ENCODE peak calls at places on chromosome 5, in seven cellular contexts. G is H9, W is IMR-90, R is neuronal stem cell, Y is mesenchymal stem cell, L is mesendoderm, M is trophoblast cell. B is an unnamed sample.
A peak's percentile ranks its signal among the peaks of the same experiment; 100 is the strongest.

GRCh38 chr5:179266291-179267070 is 78.8 kb downstream of the ADAMTS2 start:
- DNase-seq in M (peak; percentile 61), Y (no peak), G (no peak), L (no peak), W (no peak), R (no peak), B (no peak)

GRCh38 chr5:102760815-102761214 is 5.7 kb downstream of the PAM start:
- DNase-seq in M (no peak), R (no peak), L (no peak), W (peak; percentile 45), G (no peak), Y (peak; percentile 59), B (no peak)

GRCh38 chr5:54234304-54234938 is 76.0 kb downstream of the ARL15 start:
- DNase-seq in M (peak; percentile 39), W (peak; percentile 73), G (no peak), R (no peak), Y (peak; percentile 55), L (peak; percentile 34), B (no peak)

GRCh38 chr5:159459132-159459627 is 128.9 kb upstream of the IL12B start:
- DNase-seq in M (no peak), Y (no peak), L (no peak), W (no peak), G (no peak), R (no peak), B (no peak)

GRCh38 chr5:1831677-1832313 is 30.6 kb downstream of the NDUFS6 start:
- DNase-seq in Y (no peak), L (peak; percentile 53), M (peak; percentile 33), W (no peak), G (peak; percentile 57), R (no peak), B (no peak)

GRCh38 chr5:178291969-178292825 is 59.6 kb upstream of the PHYKPL start:
- DNase-seq in G (no peak), W (no peak), Y (no peak), R (no peak), L (no peak), M (no peak), B (no peak)

GRCh38 chr5:171956314-171956713 is 50.1 kb downstream of the FBXW11 start:
- DNase-seq in Y (no peak), M (no peak), L (no peak), W (no peak), G (no peak), R (no peak), B (no peak)

GRCh38 chr5:150278046-150278760 is 11.4 kb downstream of the CAMK2A start:
- DNase-seq in W (peak; percentile 40), G (no peak), L (no peak), R (no peak), Y (peak; percentile 28), M (no peak), B (no peak)

GRCh38 chr5:6905883-6906282 is 192.7 kb downstream of the TENT4A start:
- DNase-seq in Y (no peak), R (no peak), W (no peak), G (no peak), L (peak; percentile 32), M (peak; percentile 5), B (no peak)

GRCh38 chr5:20145240-20145639 is 157.2 kb upstream of the CDH18 start:
- DNase-seq in Y (no peak), R (no peak), W (no peak), M (peak; percentile 10), L (no peak), G (no peak), B (no peak)

GRCh38 chr5:72818866-72819534 is 2.5 kb downstream of the TNPO1 start:
- DNase-seq in L (peak; percentile 88), G (peak; percentile 73), Y (peak; percentile 79), W (peak; percentile 48), M (peak; percentile 75), R (peak; percentile 58), B (peak; percentile 69)

GRCh38 chr5:38782185-38782584 is 63.6 kb upstream of the OSMR start:
- DNase-seq in M (no peak), Y (no peak), R (no peak), W (no peak), L (no peak), G (no peak), B (no peak)

GRCh38 chr5:80238778-80239679 is 16.8 kb downstream of the SERINC5 start:
- DNase-seq in G (no peak), Y (no peak), R (no peak), L (no peak), M (no peak), W (peak; percentile 61), B (no peak)

GRCh38 chr5:41048986-41049385 is 22.2 kb downstream of the MROH2B start:
- DNase-seq in M (no peak), W (no peak), L (no peak), G (no peak), Y (no peak), R (no peak), B (no peak)

GRCh38 chr5:31029925-31030324 is 163.6 kb upstream of the CDH6 start:
- DNase-seq in M (no peak), L (peak; percentile 44), R (no peak), Y (no peak), W (no peak), G (peak; percentile 65), B (no peak)

GRCh38 chr5:137231535-137231934 is 267.6 kb downstream of the SPOCK1 start:
- DNase-seq in Y (no peak), L (no peak), R (no peak), W (peak; percentile 21), M (peak; percentile 68), G (no peak), B (no peak)

GRCh38 chr5:151692312-151692711 is 5.6 kb upstream of the SPARC start:
- DNase-seq in Y (no peak), L (no peak), W (no peak), G (no peak), M (no peak), R (no peak), B (no peak)

GRCh38 chr5:135211083-135211790 is 177.2 kb upstream of the PITX1 start:
- DNase-seq in L (no peak), Y (peak; percentile 50), R (no peak), M (no peak), G (no peak), W (peak; percentile 38), B (peak; percentile 28)

GRCh38 chr5:74575741-74576538 is 64.6 kb downstream of the ENC1 start:
- DNase-seq in Y (peak; percentile 73), R (no peak), W (peak; percentile 85), G (no peak), M (peak; percentile 84), L (no peak), B (no peak)

GRCh38 chr5:123487298-123487697 is 24.7 kb upstream of the CSNK1G3 start:
- DNase-seq in R (no peak), W (peak; percentile 47), G (no peak), Y (peak; percentile 60), L (no peak), M (no peak), B (no peak)

GRCh38 chr5:80760680-80761079 is 105.9 kb upstream of the DHFR start:
- DNase-seq in W (no peak), L (peak; percentile 31), Y (no peak), G (no peak), R (no peak), M (no peak), B (no peak)

GRCh38 chr5:125196479-125197183 is 450.2 kb upstream of the ZNF608 start:
- DNase-seq in W (no peak), R (peak; percentile 51), M (no peak), G (no peak), Y (no peak), L (peak; percentile 68), B (no peak)

GRCh38 chr5:3905031-3905430 is 309.4 kb downstream of the IRX1 start:
- DNase-seq in W (no peak), L (no peak), G (no peak), M (no peak), Y (no peak), R (no peak), B (no peak)

GRCh38 chr5:152811985-152812384 is 406.9 kb upstream of the NMUR2 start:
- DNase-seq in L (peak; percentile 11), R (no peak), G (peak; percentile 87), Y (no peak), W (no peak), M (no peak), B (no peak)

GRCh38 chr5:150789431-150789830 is 10.9 kb downstream of the SMIM3 start:
- DNase-seq in R (no peak), L (peak; percentile 24), Y (peak; percentile 62), M (no peak), G (no peak), W (no peak), B (no peak)

GRCh38 chr5:156523607-156524006 is 196.6 kb downstream of the SGCD start:
- DNase-seq in Y (no peak), L (no peak), M (no peak), R (no peak), W (no peak), G (no peak), B (no peak)
- H3K4me2 ChIP-seq in Y (no peak overlapping the region), L (no peak overlapping the region), M (no peak overlapping the region), R (no peak overlapping the region), W (no peak overlapping the region), G (no peak overlapping the region), B (no peak overlapping the region)

GRCh38 chr5:116249648-116250047 is 164.8 kb downstream of the COMMD10 start:
- DNase-seq in L (no peak), Y (no peak), W (no peak), G (no peak), M (no peak), R (no peak), B (no peak)
- H3K79me1 ChIP-seq in L (no peaks in the 10 kb centered on the region), Y (no peaks in the 10 kb centered on the region), W (no peaks in the 10 kb centered on the region), G (no peaks in the 10 kb centered on the region), M (no peaks in the 10 kb centered on the region), R (no peaks in the 10 kb centered on the region), B (no peaks in the 10 kb centered on the region)

GRCh38 chr5:157828031-157828948 is 30.7 kb downstream of the CLINT1 start:
- DNase-seq in R (no peak), M (no peak), G (no peak), L (no peak), Y (no peak), W (no peak), B (no peak)
- H3K4me2 ChIP-seq in R (no peak overlapping the region), M (no peak overlapping the region), G (no peak overlapping the region), L (no peak overlapping the region), Y (no peak overlapping the region), W (no peak overlapping the region), B (no peak overlapping the region)

GRCh38 chr5:133831506-133832224 is 136.8 kb downstream of the C5orf15 start:
- DNase-seq in W (peak; percentile 9), M (peak; percentile 2), Y (peak; percentile 6), L (peak; percentile 73), G (no peak), R (no peak), B (no peak)

GRCh38 chr5:133830911-133831310 is 137.5 kb downstream of the C5orf15 start:
- DNase-seq in G (no peak), R (no peak), W (no peak), Y (no peak), L (no peak), M (no peak), B (no peak)

GRCh38 chr5:133829786-133830185 is 138.6 kb downstream of the C5orf15 start:
- DNase-seq in Y (no peak), M (no peak), W (no peak), R (no peak), G (no peak), L (no peak), B (no peak)

GRCh38 chr5:133828727-133829126 is 139.7 kb downstream of the C5orf15 start:
- DNase-seq in L (no peak), Y (no peak), R (no peak), G (no peak), M (no peak), W (no peak), B (no peak)

GRCh38 chr5:133830281-133830680 is 138.1 kb downstream of the C5orf15 start:
- DNase-seq in R (no peak), L (no peak), M (no peak), W (no peak), Y (no peak), G (no peak), B (no peak)
- H3K79me1 ChIP-seq in R (no peaks in the 10 kb centered on the region), L (no peaks in the 10 kb centered on the region), M (no peaks in the 10 kb centered on the region), W (no peaks in the 10 kb centered on the region), Y (no peaks in the 10 kb centered on the region), G (no peaks in the 10 kb centered on the region), B (no peaks in the 10 kb centered on the region)

B was measured in H1.